ENCODE peak calls at places on chromosomes 16 and 17, in eight cellular contexts. One of them, this sample, is unnamed.

GRCh38 chr17:69462882-69463281 is 48.4 kb downstream of the MAP2K6 start:
- DNase-seq in skeletal muscle cell: no peak
- DNase-seq in hepatocyte: no peak
- DNase-seq in HTR-8/SVneo: no peak
- DNase-seq in activated effector memory CD4-positive, alpha-beta T cell treated with anti-CD3 and anti-CD28 coated beads, Interleukin-2, amount 50 U/mL, for 16 hours: no peak
- DNase-seq in T47D: no peak
- DNase-seq in body of pancreas: no peak
- DNase-seq in left ventricle myocardium inferior: no peak
- DNase-seq in this sample: no peak

GRCh38 chr16:12681653-12682052 is 122.0 kb downstream of the CPPED1 start:
- DNase-seq in left ventricle myocardium inferior: peak
- DNase-seq in skeletal muscle cell: peak
- DNase-seq in T47D: no peak
- DNase-seq in body of pancreas: no peak
- DNase-seq in HTR-8/SVneo: no peak
- DNase-seq in hepatocyte: no peak
- DNase-seq in activated effector memory CD4-positive, alpha-beta T cell treated with anti-CD3 and anti-CD28 coated beads, Interleukin-2, amount 50 U/mL, for 16 hours: no peak
- DNase-seq in this sample: no peak

GRCh38 chr16:11639925-11640899 is 28.0 kb upstream of the SNN start:
- DNase-seq in body of pancreas: peak
- DNase-seq in T47D: no peak
- DNase-seq in HTR-8/SVneo: peak
- DNase-seq in left ventricle myocardium inferior: peak
- DNase-seq in skeletal muscle cell: peak
- DNase-seq in hepatocyte: peak
- DNase-seq in activated effector memory CD4-positive, alpha-beta T cell treated with anti-CD3 and anti-CD28 coated beads, Interleukin-2, amount 50 U/mL, for 16 hours: no peak
- DNase-seq in this sample: peak

GRCh38 chr16:67240506-67240905 is 6.8 kb downstream of the FHOD1 start:
- DNase-seq in activated effector memory CD4-positive, alpha-beta T cell treated with anti-CD3 and anti-CD28 coated beads, Interleukin-2, amount 50 U/mL, for 16 hours: no peak
- DNase-seq in skeletal muscle cell: no peak
- DNase-seq in body of pancreas: no peak
- DNase-seq in HTR-8/SVneo: no peak
- DNase-seq in T47D: no peak
- DNase-seq in hepatocyte: no peak
- DNase-seq in left ventricle myocardium inferior: no peak
- DNase-seq in this sample: no peak

GRCh38 chr16:85905110-85906095 is 6.4 kb downstream of the IRF8 start:
- DNase-seq in activated effector memory CD4-positive, alpha-beta T cell treated with anti-CD3 and anti-CD28 coated beads, Interleukin-2, amount 50 U/mL, for 16 hours: no peak
- DNase-seq in body of pancreas: no peak
- DNase-seq in hepatocyte: no peak
- DNase-seq in left ventricle myocardium inferior: no peak
- DNase-seq in T47D: no peak
- DNase-seq in HTR-8/SVneo: no peak
- DNase-seq in skeletal muscle cell: no peak
- DNase-seq in this sample: no peak

GRCh38 chr17:75371339-75371738 is 34.1 kb downstream of the GRB2 start:
- DNase-seq in left ventricle myocardium inferior: no peak
- DNase-seq in HTR-8/SVneo: no peak
- DNase-seq in skeletal muscle cell: no peak
- DNase-seq in body of pancreas: no peak
- DNase-seq in T47D: no peak
- DNase-seq in hepatocyte: no peak
- DNase-seq in activated effector memory CD4-positive, alpha-beta T cell treated with anti-CD3 and anti-CD28 coated beads, Interleukin-2, amount 50 U/mL, for 16 hours: no peak
- DNase-seq in this sample: no peak

GRCh38 chr17:41625602-41626001 is 1.2 kb upstream of the KRT17 start:
- DNase-seq in T47D: no peak
- DNase-seq in body of pancreas: no peak
- DNase-seq in left ventricle myocardium inferior: no peak
- DNase-seq in hepatocyte: no peak
- DNase-seq in HTR-8/SVneo: no peak
- DNase-seq in activated effector memory CD4-positive, alpha-beta T cell treated with anti-CD3 and anti-CD28 coated beads, Interleukin-2, amount 50 U/mL, for 16 hours: peak
- DNase-seq in skeletal muscle cell: no peak
- DNase-seq in this sample: no peak

GRCh38 chr17:82599674-82600661 is 48.3 kb downstream of the WDR45B start:
- DNase-seq in hepatocyte: no peak
- DNase-seq in T47D: no peak
- DNase-seq in left ventricle myocardium inferior: no peak
- DNase-seq in body of pancreas: no peak
- DNase-seq in HTR-8/SVneo: no peak
- DNase-seq in skeletal muscle cell: no peak
- DNase-seq in activated effector memory CD4-positive, alpha-beta T cell treated with anti-CD3 and anti-CD28 coated beads, Interleukin-2, amount 50 U/mL, for 16 hours: no peak
- DNase-seq in this sample: no peak

GRCh38 chr17:77182205-77182604 is 41.4 kb downstream of the SEC14L1 start:
- DNase-seq in left ventricle myocardium inferior: no peak
- DNase-seq in HTR-8/SVneo: no peak
- DNase-seq in activated effector memory CD4-positive, alpha-beta T cell treated with anti-CD3 and anti-CD28 coated beads, Interleukin-2, amount 50 U/mL, for 16 hours: no peak
- DNase-seq in hepatocyte: no peak
- DNase-seq in body of pancreas: no peak
- DNase-seq in T47D: no peak
- DNase-seq in skeletal muscle cell: no peak
- DNase-seq in this sample: no peak

GRCh38 chr17:50290074-50290702 is 15.9 kb downstream of the TMEM92 start:
- DNase-seq in left ventricle myocardium inferior: peak
- DNase-seq in hepatocyte: peak
- DNase-seq in skeletal muscle cell: peak
- DNase-seq in HTR-8/SVneo: peak
- DNase-seq in activated effector memory CD4-positive, alpha-beta T cell treated with anti-CD3 and anti-CD28 coated beads, Interleukin-2, amount 50 U/mL, for 16 hours: no peak
- DNase-seq in T47D: no peak
- DNase-seq in body of pancreas: peak
- DNase-seq in this sample: peak

GRCh38 chr17:57178839-57179238 is 77.5 kb upstream of the MSI2 start:
- DNase-seq in body of pancreas: no peak
- DNase-seq in hepatocyte: no peak
- DNase-seq in skeletal muscle cell: no peak
- DNase-seq in HTR-8/SVneo: no peak
- DNase-seq in T47D: no peak
- DNase-seq in activated effector memory CD4-positive, alpha-beta T cell treated with anti-CD3 and anti-CD28 coated beads, Interleukin-2, amount 50 U/mL, for 16 hours: no peak
- DNase-seq in left ventricle myocardium inferior: no peak
- DNase-seq in this sample: no peak

GRCh38 chr16:87185313-87185712 is 131.9 kb downstream of the C16orf95 start:
- DNase-seq in skeletal muscle cell: no peak
- DNase-seq in left ventricle myocardium inferior: no peak
- DNase-seq in T47D: no peak
- DNase-seq in hepatocyte: no peak
- DNase-seq in activated effector memory CD4-positive, alpha-beta T cell treated with anti-CD3 and anti-CD28 coated beads, Interleukin-2, amount 50 U/mL, for 16 hours: peak
- DNase-seq in HTR-8/SVneo: no peak
- DNase-seq in body of pancreas: no peak
- DNase-seq in this sample: no peak

GRCh38 chr17:77725851-77726250 is 232.7 kb upstream of the TNRC6C start:
- DNase-seq in HTR-8/SVneo: no peak
- DNase-seq in activated effector memory CD4-positive, alpha-beta T cell treated with anti-CD3 and anti-CD28 coated beads, Interleukin-2, amount 50 U/mL, for 16 hours: peak
- DNase-seq in left ventricle myocardium inferior: no peak
- DNase-seq in skeletal muscle cell: no peak
- DNase-seq in T47D: no peak
- DNase-seq in body of pancreas: no peak
- DNase-seq in hepatocyte: no peak
- DNase-seq in this sample: no peak

GRCh38 chr17:81512984-81513668 is 527 bp upstream of the ACTG1 start:
- DNase-seq in body of pancreas: peak
- DNase-seq in left ventricle myocardium inferior: peak
- DNase-seq in HTR-8/SVneo: no peak
- DNase-seq in skeletal muscle cell: no peak
- DNase-seq in activated effector memory CD4-positive, alpha-beta T cell treated with anti-CD3 and anti-CD28 coated beads, Interleukin-2, amount 50 U/mL, for 16 hours: peak
- DNase-seq in hepatocyte: peak
- DNase-seq in T47D: peak
- DNase-seq in this sample: peak

GRCh38 chr16:80985611-80986010 is 21.1 kb downstream of the CMC2 start:
- DNase-seq in activated effector memory CD4-positive, alpha-beta T cell treated with anti-CD3 and anti-CD28 coated beads, Interleukin-2, amount 50 U/mL, for 16 hours: no peak
- DNase-seq in skeletal muscle cell: no peak
- DNase-seq in body of pancreas: no peak
- DNase-seq in T47D: no peak
- DNase-seq in left ventricle myocardium inferior: no peak
- DNase-seq in HTR-8/SVneo: no peak
- DNase-seq in hepatocyte: no peak
- DNase-seq in this sample: no peak

This sample was measured in left cardiac atrium.